ENCODE peak calls at places on chromosomes 16 and 17, in five cellular contexts. One of them, this sample, is unnamed.

GRCh38 chr16:2033057-2033911 is 6.6 kb downstream of the NHERF2 start:
- DNase-seq in K562: peak; percentile 66
- DNase-seq in HepG2: peak; percentile 53
- DNase-seq in A549: no peak
- DNase-seq in GM12878: no peak
- DNase-seq in this sample: no peak

GRCh38 chr16:85759631-85760419 is 8.9 kb upstream of the C16orf74 start:
- DNase-seq in HepG2: no peak
- DNase-seq in GM12878: no peak
- DNase-seq in A549: peak; percentile 55
- DNase-seq in K562: peak; percentile 55
- DNase-seq in this sample: peak; percentile 75

GRCh38 chr17:29069526-29070041 is 26.6 kb downstream of the PIPOX start:
- DNase-seq in HepG2: no peak
- DNase-seq in GM12878: no peak
- DNase-seq in A549: no peak
- DNase-seq in K562: peak; percentile 83
- DNase-seq in this sample: peak; percentile 61

GRCh38 chr16:12330977-12331376 is 354.4 kb downstream of the SNX29 start:
- DNase-seq in HepG2: no peak
- DNase-seq in K562: no peak
- DNase-seq in A549: no peak
- DNase-seq in GM12878: no peak
- DNase-seq in this sample: no peak

GRCh38 chr17:15954222-15954621 is 9.3 kb downstream of the ADORA2B start:
- DNase-seq in HepG2: no peak
- DNase-seq in K562: no peak
- DNase-seq in A549: peak; percentile 47
- DNase-seq in GM12878: no peak
- DNase-seq in this sample: no peak

GRCh38 chr16:85187002-85187401 is 74.7 kb upstream of the CIBAR2 start:
- DNase-seq in K562: no peak
- DNase-seq in A549: no peak
- DNase-seq in HepG2: no peak
- DNase-seq in GM12878: no peak
- DNase-seq in this sample: no peak

GRCh38 chr16:70768205-70768580 is 32.8 kb downstream of the VAC14 start:
- DNase-seq in A549: no peak
- DNase-seq in HepG2: no peak
- DNase-seq in GM12878: no peak
- DNase-seq in K562: no peak
- DNase-seq in this sample: no peak

GRCh38 chr17:7946441-7946840 is 14.4 kb downstream of the CNTROB start:
- DNase-seq in A549: no peak
- DNase-seq in HepG2: no peak
- DNase-seq in GM12878: no peak
- DNase-seq in K562: no peak
- DNase-seq in this sample: no peak

GRCh38 chr16:86874141-86874540 is 295.8 kb downstream of the FOXL1 start:
- DNase-seq in K562: peak; percentile 56
- DNase-seq in A549: no peak
- DNase-seq in HepG2: no peak
- DNase-seq in GM12878: no peak
- DNase-seq in this sample: peak; percentile 80

GRCh38 chr17:34575182-34575581 is 4.2 kb upstream of the TMEM132E start:
- DNase-seq in K562: no peak
- DNase-seq in A549: no peak
- DNase-seq in HepG2: no peak
- DNase-seq in GM12878: no peak
- DNase-seq in this sample: no peak

GRCh38 chr16:19610200-19610599 is 54.7 kb downstream of the VPS35L start:
- DNase-seq in K562: no peak
- DNase-seq in A549: no peak
- DNase-seq in HepG2: no peak
- DNase-seq in GM12878: no peak
- DNase-seq in this sample: no peak
- TF ChIP-seq ESRRA in K562: no peak
- TF ChIP-seq ESRRA in A549: no peak
- TF ChIP-seq ESRRA in HepG2: no peak
- TF ChIP-seq ESRRA in GM12878: no peak
- TF ChIP-seq ESRRA in this sample: no peak

DNA sequence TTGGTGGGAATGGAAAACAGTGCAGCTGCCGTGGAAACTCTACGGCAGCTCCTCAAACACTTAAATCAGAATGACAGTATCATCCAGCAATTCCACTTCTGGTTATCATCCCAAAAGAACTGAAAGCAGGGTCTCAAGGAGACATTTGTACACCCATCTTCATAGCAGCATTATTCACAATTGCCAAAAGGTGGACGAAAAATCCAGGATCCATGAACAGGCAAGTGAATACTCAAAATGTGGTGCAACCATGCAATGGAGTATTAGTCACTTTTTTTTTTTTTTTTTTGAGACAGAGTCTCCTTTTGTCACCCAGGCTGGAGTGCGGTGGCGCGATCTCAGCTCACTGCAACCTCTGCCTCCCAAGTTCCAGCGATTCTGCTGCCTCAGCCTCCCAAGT is 10.6 kb upstream of the AATK start:
- DNase-seq in HepG2: peak; percentile 30
- DNase-seq in K562: no peak
- DNase-seq in GM12878: no peak
- DNase-seq in A549: no peak
- DNase-seq in this sample: no peak
- TF ChIP-seq MAX in HepG2: no peak
- TF ChIP-seq MAX in K562: no peak
- TF ChIP-seq MAX in GM12878: no peak
- TF ChIP-seq MAX in A549: no peak
- TF ChIP-seq MAX in this sample: no peak

GRCh38 chr17:68738044-68738443 is 136.9 kb upstream of the FAM20A start:
- DNase-seq in A549: no peak
- DNase-seq in GM12878: no peak
- DNase-seq in HepG2: no peak
- DNase-seq in K562: no peak
- DNase-seq in this sample: no peak
- TF ChIP-seq ESRRA in A549: no peak
- TF ChIP-seq ESRRA in GM12878: no peak
- TF ChIP-seq ESRRA in HepG2: no peak
- TF ChIP-seq ESRRA in K562: no peak
- TF ChIP-seq ESRRA in this sample: no peak

GRCh38 chr17:19021622-19022083 is 17.1 kb upstream of the FAM83G start:
- DNase-seq in GM12878: no peak
- DNase-seq in A549: no peak
- DNase-seq in K562: peak; percentile 57
- DNase-seq in HepG2: no peak
- DNase-seq in this sample: peak; percentile 75
- TF ChIP-seq MAX in GM12878: no peak
- TF ChIP-seq MAX in A549: no peak
- TF ChIP-seq MAX in K562: no peak
- TF ChIP-seq MAX in HepG2: no peak
- TF ChIP-seq MAX in this sample: no peak

GRCh38 chr16:31216116-31216469 is 842 bp downstream of the PYDC1 start:
- DNase-seq in GM12878: no peak
- DNase-seq in A549: no peak
- DNase-seq in HepG2: no peak
- DNase-seq in K562: no peak
- DNase-seq in this sample: no peak

GRCh38 chr16:31215287-31216115 is 1.4 kb downstream of the PYDC1 start:
- DNase-seq in K562: peak; percentile 94
- DNase-seq in A549: peak; percentile 91
- DNase-seq in HepG2: peak; percentile 39
- DNase-seq in GM12878: no peak
- DNase-seq in this sample: peak; percentile 89

GRCh38 chr16:31219154-31219741 is 2.3 kb upstream of the PYDC1 start:
- DNase-seq in A549: no peak
- DNase-seq in K562: no peak
- DNase-seq in HepG2: no peak
- DNase-seq in GM12878: no peak
- DNase-seq in this sample: no peak

GRCh38 chr16:31214705-31215286 is 877 bp downstream of the TRIM72 start:
- DNase-seq in HepG2: no peak
- DNase-seq in GM12878: no peak
- DNase-seq in K562: no peak
- DNase-seq in A549: no peak
- DNase-seq in this sample: peak; percentile 53

DNA sequence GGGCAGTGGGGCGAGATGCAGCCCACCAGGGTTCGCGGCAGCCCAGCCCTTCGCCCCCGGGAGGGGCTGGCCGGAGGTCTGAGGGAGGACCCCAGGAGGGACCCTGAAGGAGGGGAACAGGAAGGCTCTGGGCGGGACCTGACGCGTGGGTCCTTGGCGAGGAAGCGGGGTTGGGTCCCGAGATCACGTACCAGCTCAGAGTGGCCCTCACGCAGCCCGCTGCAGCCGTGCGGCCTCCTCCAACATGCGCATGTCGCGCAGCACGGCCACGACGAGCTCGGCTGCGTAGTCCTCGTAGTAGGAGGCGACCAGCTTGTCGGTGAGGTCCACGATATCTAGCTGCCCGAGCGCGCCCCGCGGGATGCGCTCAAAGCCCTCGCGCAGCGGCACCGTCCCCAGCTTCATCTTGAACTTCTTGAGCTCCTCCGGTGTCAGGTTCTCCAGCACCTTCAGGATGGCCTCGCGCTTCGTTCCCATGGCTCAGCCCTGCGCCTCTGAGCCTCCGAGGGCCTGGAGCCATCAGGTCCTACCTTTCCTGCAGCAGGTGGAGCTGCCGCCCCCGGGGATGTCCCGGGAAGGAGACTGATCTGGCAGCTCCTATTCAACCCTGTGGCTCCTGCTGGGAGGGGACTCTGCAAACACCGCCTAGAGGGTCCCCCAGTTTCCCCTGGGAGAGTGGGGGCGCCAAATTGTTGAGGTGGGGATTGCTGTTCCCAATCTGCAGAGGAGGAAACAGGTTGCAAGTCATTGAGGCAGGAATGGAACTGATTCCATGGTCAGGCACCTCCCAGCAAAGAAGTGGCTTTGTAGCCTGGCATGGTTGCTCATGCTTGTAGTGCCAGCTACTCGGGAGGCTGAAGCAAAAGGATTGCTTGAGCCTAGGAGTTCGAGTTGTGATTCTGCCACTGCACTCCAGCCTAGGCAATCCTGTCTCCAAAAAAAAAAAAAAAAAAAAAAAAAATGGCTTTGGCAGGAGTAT is at the start of gene PYDC1:
- DNase-seq in A549: no peak
- DNase-seq in GM12878: no peak
- DNase-seq in K562: no peak
- DNase-seq in HepG2: no peak
- DNase-seq in this sample: peak; percentile 61
- TF ChIP-seq ESRRA in A549: no peak
- TF ChIP-seq ESRRA in GM12878: no peak
- TF ChIP-seq ESRRA in K562: no peak
- TF ChIP-seq ESRRA in HepG2: no peak
- TF ChIP-seq ESRRA in this sample: no peak